ENCODE peak calls at places on chromosomes 5 and 9, in six cellular contexts. M, L, G, F, H and S are unnamed samples.

GRCh38 chr9:88092699-88093359 is 45.4 kb downstream of the SPATA31C2 start:
- DNase-seq in H (no peak), M (no peak), L (no peak), F (no peak), G (no peak), S (no peak)

GRCh38 chr5:115375922-115376321 is 79.5 kb upstream of the CCDC112 start:
- DNase-seq in H (no peak), L (no peak), M (no peak), G (peak), F (no peak), S (no peak)

GRCh38 chr9:6557883-6558282 is 87.6 kb downstream of the GLDC start:
- DNase-seq in M (no peak), F (no peak), L (no peak), H (peak), G (no peak), S (no peak)

GRCh38 chr5:1801061-1801953 is at the start of gene NDUFS6:
- DNase-seq in G (peak), L (peak), H (peak), F (peak), M (peak), S (peak)

GRCh38 chr5:127754727-127755126 is 51.5 kb downstream of the CCDC192 start:
- DNase-seq in L (no peak), M (no peak), G (no peak), F (no peak), H (no peak), S (no peak)

GRCh38 chr5:151151263-151151660 is 6.3 kb downstream of the ANXA6 start:
- DNase-seq in H (no peak), L (no peak), G (no peak), M (no peak), F (no peak), S (no peak)

GRCh38 chr5:109455598-109456096 is 45.9 kb upstream of the PJA2 start:
- DNase-seq in G (peak), F (peak), L (no peak), H (no peak), M (peak), S (peak)

GRCh38 chr9:111917201-111917600 is 20.6 kb downstream of the UGCG start:
- DNase-seq in L (no peak), F (no peak), M (no peak), G (no peak), H (no peak), S (no peak)

GRCh38 chr5:154197801-154198461 is 7.4 kb downstream of the GALNT10 start:
- DNase-seq in F (peak), L (no peak), M (no peak), G (no peak), H (no peak), S (no peak)